ENCODE peak calls at places on chromosomes 6 and 20, in seven cellular contexts. One of them, this sample, is unnamed.

GRCh38 chr20:52766645-52767435 is 205.3 kb upstream of the TSHZ2 start:
- DNase-seq in NCI-H1092: no peak
- DNase-seq in SK-MEL-5: no peak
- DNase-seq in H54: no peak
- DNase-seq in activated T-cell treated with anti-CD3 and anti-CD28 coated beads for 48 hours: no peak
- DNase-seq in bronchial epithelial cell: no peak
- DNase-seq in activated naive CD4-positive, alpha-beta T cell treated with anti-CD3 and anti-CD28 coated beads, Interleukin-2, amount 50 U/mL, for 72 hours: no peak
- DNase-seq in this sample: no peak

GRCh38 chr6:164528539-164528938 is 780.9 kb downstream of the C6orf118 start:
- DNase-seq in activated naive CD4-positive, alpha-beta T cell treated with anti-CD3 and anti-CD28 coated beads, Interleukin-2, amount 50 U/mL, for 72 hours: no peak
- DNase-seq in SK-MEL-5: no peak
- DNase-seq in NCI-H1092: no peak
- DNase-seq in H54: no peak
- DNase-seq in activated T-cell treated with anti-CD3 and anti-CD28 coated beads for 48 hours: no peak
- DNase-seq in bronchial epithelial cell: peak; percentile 35
- DNase-seq in this sample: no peak

GRCh38 chr6:160207618-160208017 is 51.0 kb downstream of the SLC22A2 start:
- DNase-seq in H54: no peak
- DNase-seq in NCI-H1092: no peak
- DNase-seq in SK-MEL-5: no peak
- DNase-seq in activated naive CD4-positive, alpha-beta T cell treated with anti-CD3 and anti-CD28 coated beads, Interleukin-2, amount 50 U/mL, for 72 hours: no peak
- DNase-seq in activated T-cell treated with anti-CD3 and anti-CD28 coated beads for 48 hours: no peak
- DNase-seq in bronchial epithelial cell: no peak
- DNase-seq in this sample: no peak

GRCh38 chr6:88368071-88368787 is 202.1 kb upstream of the CNR1 start:
- DNase-seq in activated naive CD4-positive, alpha-beta T cell treated with anti-CD3 and anti-CD28 coated beads, Interleukin-2, amount 50 U/mL, for 72 hours: no peak
- DNase-seq in bronchial epithelial cell: peak; percentile 22
- DNase-seq in SK-MEL-5: no peak
- DNase-seq in H54: no peak
- DNase-seq in activated T-cell treated with anti-CD3 and anti-CD28 coated beads for 48 hours: no peak
- DNase-seq in NCI-H1092: no peak
- DNase-seq in this sample: no peak

GRCh38 chr6:68139130-68139529 is 496.0 kb upstream of the ADGRB3 start:
- DNase-seq in NCI-H1092: no peak
- DNase-seq in activated T-cell treated with anti-CD3 and anti-CD28 coated beads for 48 hours: no peak
- DNase-seq in bronchial epithelial cell: no peak
- DNase-seq in H54: no peak
- DNase-seq in SK-MEL-5: no peak
- DNase-seq in activated naive CD4-positive, alpha-beta T cell treated with anti-CD3 and anti-CD28 coated beads, Interleukin-2, amount 50 U/mL, for 72 hours: no peak
- DNase-seq in this sample: no peak

GRCh38 chr6:122931916-122932315 is 64.1 kb upstream of the CLVS2 start:
- DNase-seq in activated naive CD4-positive, alpha-beta T cell treated with anti-CD3 and anti-CD28 coated beads, Interleukin-2, amount 50 U/mL, for 72 hours: no peak
- DNase-seq in activated T-cell treated with anti-CD3 and anti-CD28 coated beads for 48 hours: no peak
- DNase-seq in bronchial epithelial cell: no peak
- DNase-seq in SK-MEL-5: no peak
- DNase-seq in H54: no peak
- DNase-seq in NCI-H1092: no peak
- DNase-seq in this sample: no peak

GRCh38 chr6:113082691-113083090 is 735.6 kb downstream of the RFPL4B start:
- DNase-seq in activated T-cell treated with anti-CD3 and anti-CD28 coated beads for 48 hours: no peak
- DNase-seq in NCI-H1092: no peak
- DNase-seq in bronchial epithelial cell: peak; percentile 36
- DNase-seq in activated naive CD4-positive, alpha-beta T cell treated with anti-CD3 and anti-CD28 coated beads, Interleukin-2, amount 50 U/mL, for 72 hours: no peak
- DNase-seq in H54: no peak
- DNase-seq in SK-MEL-5: no peak
- DNase-seq in this sample: no peak

GRCh38 chr20:60529149-60529548 is 570.9 kb downstream of the CDH26 start:
- DNase-seq in bronchial epithelial cell: no peak
- DNase-seq in SK-MEL-5: no peak
- DNase-seq in NCI-H1092: no peak
- DNase-seq in activated naive CD4-positive, alpha-beta T cell treated with anti-CD3 and anti-CD28 coated beads, Interleukin-2, amount 50 U/mL, for 72 hours: no peak
- DNase-seq in H54: no peak
- DNase-seq in activated T-cell treated with anti-CD3 and anti-CD28 coated beads for 48 hours: no peak
- DNase-seq in this sample: no peak

GRCh38 chr20:38729767-38730166 is 5.5 kb downstream of the SLC32A1 start:
- DNase-seq in bronchial epithelial cell: no peak
- DNase-seq in NCI-H1092: no peak
- DNase-seq in activated naive CD4-positive, alpha-beta T cell treated with anti-CD3 and anti-CD28 coated beads, Interleukin-2, amount 50 U/mL, for 72 hours: no peak
- DNase-seq in activated T-cell treated with anti-CD3 and anti-CD28 coated beads for 48 hours: no peak
- DNase-seq in SK-MEL-5: no peak
- DNase-seq in H54: no peak
- DNase-seq in this sample: no peak

GRCh38 chr6:36715469-36715868 is 17.8 kb downstream of the RAB44 start:
- DNase-seq in activated naive CD4-positive, alpha-beta T cell treated with anti-CD3 and anti-CD28 coated beads, Interleukin-2, amount 50 U/mL, for 72 hours: no peak
- DNase-seq in NCI-H1092: no peak
- DNase-seq in H54: no peak
- DNase-seq in SK-MEL-5: no peak
- DNase-seq in bronchial epithelial cell: no peak
- DNase-seq in activated T-cell treated with anti-CD3 and anti-CD28 coated beads for 48 hours: no peak
- DNase-seq in this sample: no peak

GRCh38 chr6:87074051-87074711 is 20.7 kb downstream of the CGA start:
- DNase-seq in SK-MEL-5: no peak
- DNase-seq in NCI-H1092: no peak
- DNase-seq in H54: no peak
- DNase-seq in activated naive CD4-positive, alpha-beta T cell treated with anti-CD3 and anti-CD28 coated beads, Interleukin-2, amount 50 U/mL, for 72 hours: no peak
- DNase-seq in activated T-cell treated with anti-CD3 and anti-CD28 coated beads for 48 hours: no peak
- DNase-seq in bronchial epithelial cell: no peak
- DNase-seq in this sample: no peak

GRCh38 chr6:7587631-7588100 is 2.3 kb upstream of the SNRNP48 start:
- DNase-seq in activated naive CD4-positive, alpha-beta T cell treated with anti-CD3 and anti-CD28 coated beads, Interleukin-2, amount 50 U/mL, for 72 hours: no peak
- DNase-seq in H54: no peak
- DNase-seq in activated T-cell treated with anti-CD3 and anti-CD28 coated beads for 48 hours: no peak
- DNase-seq in SK-MEL-5: no peak
- DNase-seq in bronchial epithelial cell: peak; percentile 69
- DNase-seq in NCI-H1092: no peak
- DNase-seq in this sample: no peak

GRCh38 chr6:13373488-13373886 is 45.1 kb upstream of the TBC1D7 start:
- DNase-seq in activated T-cell treated with anti-CD3 and anti-CD28 coated beads for 48 hours: no peak
- DNase-seq in H54: no peak
- DNase-seq in activated naive CD4-positive, alpha-beta T cell treated with anti-CD3 and anti-CD28 coated beads, Interleukin-2, amount 50 U/mL, for 72 hours: no peak
- DNase-seq in bronchial epithelial cell: no peak
- DNase-seq in SK-MEL-5: peak; percentile 38
- DNase-seq in NCI-H1092: no peak
- DNase-seq in this sample: no peak

GRCh38 chr6:52307900-52308372 is 23.4 kb upstream of the MCM3 start:
- DNase-seq in activated naive CD4-positive, alpha-beta T cell treated with anti-CD3 and anti-CD28 coated beads, Interleukin-2, amount 50 U/mL, for 72 hours: no peak
- DNase-seq in SK-MEL-5: no peak
- DNase-seq in NCI-H1092: no peak
- DNase-seq in H54: no peak
- DNase-seq in activated T-cell treated with anti-CD3 and anti-CD28 coated beads for 48 hours: no peak
- DNase-seq in bronchial epithelial cell: no peak
- DNase-seq in this sample: no peak

GRCh38 chr6:136890986-136891385 is 31.1 kb upstream of the SLC35D3 start:
- DNase-seq in activated naive CD4-positive, alpha-beta T cell treated with anti-CD3 and anti-CD28 coated beads, Interleukin-2, amount 50 U/mL, for 72 hours: no peak
- DNase-seq in H54: no peak
- DNase-seq in SK-MEL-5: no peak
- DNase-seq in NCI-H1092: no peak
- DNase-seq in activated T-cell treated with anti-CD3 and anti-CD28 coated beads for 48 hours: no peak
- DNase-seq in bronchial epithelial cell: no peak
- DNase-seq in this sample: no peak

GRCh38 chr6:140101367-140101766 is 726.9 kb upstream of the CITED2 start:
- DNase-seq in H54: no peak
- DNase-seq in NCI-H1092: no peak
- DNase-seq in activated naive CD4-positive, alpha-beta T cell treated with anti-CD3 and anti-CD28 coated beads, Interleukin-2, amount 50 U/mL, for 72 hours: no peak
- DNase-seq in bronchial epithelial cell: no peak
- DNase-seq in activated T-cell treated with anti-CD3 and anti-CD28 coated beads for 48 hours: no peak
- DNase-seq in SK-MEL-5: no peak
- DNase-seq in this sample: no peak

GRCh38 chr6:165842291-165842936 is 179.4 kb upstream of the PDE10A start:
- DNase-seq in H54: no peak
- DNase-seq in bronchial epithelial cell: no peak
- DNase-seq in NCI-H1092: no peak
- DNase-seq in activated T-cell treated with anti-CD3 and anti-CD28 coated beads for 48 hours: no peak
- DNase-seq in activated naive CD4-positive, alpha-beta T cell treated with anti-CD3 and anti-CD28 coated beads, Interleukin-2, amount 50 U/mL, for 72 hours: no peak
- DNase-seq in SK-MEL-5: no peak
- DNase-seq in this sample: no peak

GRCh38 chr20:48737463-48738093 is 90.2 kb downstream of the PREX1 start:
- DNase-seq in bronchial epithelial cell: no peak
- DNase-seq in SK-MEL-5: no peak
- DNase-seq in NCI-H1092: no peak
- DNase-seq in activated T-cell treated with anti-CD3 and anti-CD28 coated beads for 48 hours: no peak
- DNase-seq in activated naive CD4-positive, alpha-beta T cell treated with anti-CD3 and anti-CD28 coated beads, Interleukin-2, amount 50 U/mL, for 72 hours: no peak
- DNase-seq in H54: no peak
- DNase-seq in this sample: peak; percentile 65

GRCh38 chr6:161792887-161793286 is 519.0 kb upstream of the AGPAT4 start:
- DNase-seq in SK-MEL-5: no peak
- DNase-seq in H54: no peak
- DNase-seq in bronchial epithelial cell: no peak
- DNase-seq in activated naive CD4-positive, alpha-beta T cell treated with anti-CD3 and anti-CD28 coated beads, Interleukin-2, amount 50 U/mL, for 72 hours: no peak
- DNase-seq in NCI-H1092: no peak
- DNase-seq in activated T-cell treated with anti-CD3 and anti-CD28 coated beads for 48 hours: no peak
- DNase-seq in this sample: no peak

GRCh38 chr20:33909331-33909921 is 84.3 kb upstream of the RALY start:
- DNase-seq in bronchial epithelial cell: peak; percentile 72
- DNase-seq in activated T-cell treated with anti-CD3 and anti-CD28 coated beads for 48 hours: no peak
- DNase-seq in NCI-H1092: no peak
- DNase-seq in SK-MEL-5: peak; percentile 98
- DNase-seq in H54: peak; percentile 65
- DNase-seq in activated naive CD4-positive, alpha-beta T cell treated with anti-CD3 and anti-CD28 coated beads, Interleukin-2, amount 50 U/mL, for 72 hours: no peak
- DNase-seq in this sample: no peak

GRCh38 chr20:61308171-61308795 is 56.2 kb downstream of the CDH4 start:
- DNase-seq in bronchial epithelial cell: no peak
- DNase-seq in activated naive CD4-positive, alpha-beta T cell treated with anti-CD3 and anti-CD28 coated beads, Interleukin-2, amount 50 U/mL, for 72 hours: no peak
- DNase-seq in NCI-H1092: no peak
- DNase-seq in H54: no peak
- DNase-seq in activated T-cell treated with anti-CD3 and anti-CD28 coated beads for 48 hours: no peak
- DNase-seq in SK-MEL-5: no peak
- DNase-seq in this sample: no peak

GRCh38 chr6:83867527-83868161 is 8.2 kb downstream of the CYB5R4 start:
- DNase-seq in activated naive CD4-positive, alpha-beta T cell treated with anti-CD3 and anti-CD28 coated beads, Interleukin-2, amount 50 U/mL, for 72 hours: no peak
- DNase-seq in NCI-H1092: no peak
- DNase-seq in activated T-cell treated with anti-CD3 and anti-CD28 coated beads for 48 hours: no peak
- DNase-seq in H54: no peak
- DNase-seq in bronchial epithelial cell: peak; percentile 98
- DNase-seq in SK-MEL-5: peak; percentile 23
- DNase-seq in this sample: peak; percentile 15

GRCh38 chr6:40436685-40437604 is 150.2 kb downstream of the LRFN2 start:
- DNase-seq in H54: peak; percentile 14
- DNase-seq in activated naive CD4-positive, alpha-beta T cell treated with anti-CD3 and anti-CD28 coated beads, Interleukin-2, amount 50 U/mL, for 72 hours: no peak
- DNase-seq in activated T-cell treated with anti-CD3 and anti-CD28 coated beads for 48 hours: no peak
- DNase-seq in bronchial epithelial cell: peak; percentile 80
- DNase-seq in NCI-H1092: peak; percentile 9
- DNase-seq in SK-MEL-5: peak; percentile 16
- DNase-seq in this sample: no peak

GRCh38 chr20:50991076-50991475 is 31.8 kb downstream of the KCNG1 start:
- DNase-seq in bronchial epithelial cell: peak; percentile 23
- DNase-seq in activated naive CD4-positive, alpha-beta T cell treated with anti-CD3 and anti-CD28 coated beads, Interleukin-2, amount 50 U/mL, for 72 hours: no peak
- DNase-seq in NCI-H1092: no peak
- DNase-seq in H54: no peak
- DNase-seq in activated T-cell treated with anti-CD3 and anti-CD28 coated beads for 48 hours: no peak
- DNase-seq in SK-MEL-5: no peak
- DNase-seq in this sample: no peak

GRCh38 chr6:139271056-139271455 is 20.7 kb downstream of the TXLNB start:
- DNase-seq in NCI-H1092: no peak
- DNase-seq in SK-MEL-5: no peak
- DNase-seq in H54: peak; percentile 5
- DNase-seq in activated naive CD4-positive, alpha-beta T cell treated with anti-CD3 and anti-CD28 coated beads, Interleukin-2, amount 50 U/mL, for 72 hours: no peak
- DNase-seq in activated T-cell treated with anti-CD3 and anti-CD28 coated beads for 48 hours: no peak
- DNase-seq in bronchial epithelial cell: peak; percentile 36
- DNase-seq in this sample: no peak

GRCh38 chr6:105087571-105088211 is 92.1 kb downstream of the POPDC3 start:
- DNase-seq in activated T-cell treated with anti-CD3 and anti-CD28 coated beads for 48 hours: no peak
- DNase-seq in activated naive CD4-positive, alpha-beta T cell treated with anti-CD3 and anti-CD28 coated beads, Interleukin-2, amount 50 U/mL, for 72 hours: no peak
- DNase-seq in SK-MEL-5: peak; percentile 57
- DNase-seq in H54: no peak
- DNase-seq in bronchial epithelial cell: peak; percentile 60
- DNase-seq in NCI-H1092: peak; percentile 2
- DNase-seq in this sample: no peak

GRCh38 chr6:23320588-23320987 is 751.2 kb downstream of the HDGFL1 start:
- DNase-seq in SK-MEL-5: no peak
- DNase-seq in NCI-H1092: no peak
- DNase-seq in activated T-cell treated with anti-CD3 and anti-CD28 coated beads for 48 hours: no peak
- DNase-seq in H54: no peak
- DNase-seq in activated naive CD4-positive, alpha-beta T cell treated with anti-CD3 and anti-CD28 coated beads, Interleukin-2, amount 50 U/mL, for 72 hours: no peak
- DNase-seq in bronchial epithelial cell: no peak
- DNase-seq in this sample: no peak

GRCh38 chr6:117329926-117330325 is 64.6 kb downstream of the VGLL2 start:
- DNase-seq in activated naive CD4-positive, alpha-beta T cell treated with anti-CD3 and anti-CD28 coated beads, Interleukin-2, amount 50 U/mL, for 72 hours: no peak
- DNase-seq in bronchial epithelial cell: no peak
- DNase-seq in H54: no peak
- DNase-seq in activated T-cell treated with anti-CD3 and anti-CD28 coated beads for 48 hours: no peak
- DNase-seq in SK-MEL-5: no peak
- DNase-seq in NCI-H1092: no peak
- DNase-seq in this sample: no peak

GRCh38 chr6:89118931-89119330 is 1.1 kb upstream of the SRSF12 start:
- DNase-seq in SK-MEL-5: no peak
- DNase-seq in activated T-cell treated with anti-CD3 and anti-CD28 coated beads for 48 hours: no peak
- DNase-seq in NCI-H1092: no peak
- DNase-seq in H54: no peak
- DNase-seq in activated naive CD4-positive, alpha-beta T cell treated with anti-CD3 and anti-CD28 coated beads, Interleukin-2, amount 50 U/mL, for 72 hours: no peak
- DNase-seq in bronchial epithelial cell: no peak
- DNase-seq in this sample: no peak

GRCh38 chr20:41078329-41078728 is 49.7 kb downstream of the TOP1 start:
- DNase-seq in bronchial epithelial cell: peak; percentile 40
- DNase-seq in H54: no peak
- DNase-seq in SK-MEL-5: peak; percentile 52
- DNase-seq in NCI-H1092: no peak
- DNase-seq in activated naive CD4-positive, alpha-beta T cell treated with anti-CD3 and anti-CD28 coated beads, Interleukin-2, amount 50 U/mL, for 72 hours: no peak
- DNase-seq in activated T-cell treated with anti-CD3 and anti-CD28 coated beads for 48 hours: no peak
- DNase-seq in this sample: no peak

This sample was measured in dorsolateral prefrontal cortex.